ENCODE peak calls at places on chromosome 18, in seven cellular contexts. F is activated naive CD4-positive, alpha-beta T cell treated with anti-CD3 and anti-CD28 coated beads, Interleukin-2, amount 10 ng/mL, durations not matched to agents 7 days and 5 days; O is RPMI8226; X is RWPE1; Q is Calu3; A is AG09319; S is AG08396. Y is an unnamed sample.

GRCh38 chr18:2304378-2305175 is 266.7 kb downstream of the METTL4 start:
- DNase-seq in S (no peak), X (peak), F (no peak), Q (peak), A (no peak), O (no peak), Y (no peak)

GRCh38 chr18:36149514-36150289 is 20.0 kb downstream of the ELP2 start:
- DNase-seq in F (no peak), S (no peak), X (no peak), Q (no peak), O (peak), A (no peak), Y (no peak)

GRCh38 chr18:79770501-79770815 is 27.3 kb upstream of the KCNG2 start:
- DNase-seq in Q (no peak), F (no peak), O (no peak), S (no peak), A (no peak), X (no peak), Y (no peak)

GRCh38 chr18:76620326-76620813 is 125.3 kb upstream of the ZNF516 start:
- DNase-seq in O (peak), X (no peak), Q (peak), A (peak), F (peak), S (peak), Y (peak)

GRCh38 chr18:43886341-43886740 is 609.1 kb upstream of the SYT4 start:
- DNase-seq in S (no peak), A (no peak), F (no peak), Q (no peak), X (no peak), O (no peak), Y (no peak)

GRCh38 chr18:22309191-22309590 is 108.5 kb downstream of the CTAGE1 start:
- DNase-seq in S (no peak), X (no peak), F (no peak), Q (no peak), O (no peak), A (no peak), Y (no peak)

GRCh38 chr18:30439174-30439573 is 603.4 kb downstream of the DSC3 start:
- DNase-seq in F (no peak), S (no peak), A (no peak), X (no peak), Q (no peak), O (no peak), Y (no peak)

GRCh38 chr18:74834424-74835309 is 237.0 kb downstream of the ZNF407 start:
- DNase-seq in X (no peak), Q (peak), O (no peak), S (no peak), A (no peak), F (no peak), Y (no peak)

GRCh38 chr18:35582899-35583558 is 1.5 kb downstream of the GALNT1 start:
- DNase-seq in A (no peak), O (no peak), S (no peak), Q (no peak), F (no peak), X (no peak), Y (no peak)

Y was measured in NT2/D1.